ENCODE peak calls at places on chromosomes 16 and 17, in four cellular contexts. S is AG08396, O is aorta, H is nephron progenitor cell. Z is an unnamed sample.

GRCh38 chr17:48143629-48144028 is 36.1 kb downstream of the SNX11 start:
- DNase-seq in O (no peak), S (no peak), H (no peak), Z (no peak)

GRCh38 chr16:3520398-3520797 is 19.6 kb downstream of the CLUAP1 start:
- DNase-seq in S (no peak), O (no peak), H (no peak), Z (peak)

GRCh38 chr17:40675905-40676304 is 10.9 kb upstream of the KRT222 start:
- DNase-seq in O (no peak), S (no peak), H (no peak), Z (no peak)

GRCh38 chr17:44541884-44542581 is 15.3 kb upstream of the FZD2 start:
- DNase-seq in S (no peak), H (no peak), O (no peak), Z (no peak)

GRCh38 chr17:15247891-15248529 is 17.1 kb downstream of the PMP22 start:
- DNase-seq in O (no peak), S (no peak), H (no peak), Z (no peak)

GRCh38 chr16:57985204-57986121 is 14.5 kb upstream of the CNGB1 start:
- DNase-seq in H (no peak), S (no peak), O (no peak), Z (no peak)

GRCh38 chr17:57554826-57555635 is 190.1 kb downstream of the CCDC182 start:
- DNase-seq in H (no peak), O (no peak), S (no peak), Z (no peak)

GRCh38 chr16:8920676-8921625 is 38.8 kb downstream of the LITAFD start:
- DNase-seq in S (no peak), O (no peak), H (no peak), Z (peak)

GRCh38 chr17:10169274-10169673 is 29.1 kb downstream of the GAS7 start:
- DNase-seq in H (no peak), S (no peak), O (no peak), Z (peak)

GRCh38 chr17:40018211-40019121 is 3.2 kb downstream of the CSF3 start:
- DNase-seq in S (no peak), H (peak), O (no peak), Z (peak)

GRCh38 chr17:7929158-7930029 is at the start of gene KCNAB3:
- DNase-seq in O (peak), H (peak), S (peak), Z (peak)

GRCh38 chr17:67672592-67672991 is 45.1 kb upstream of the NOL11 start:
- DNase-seq in H (no peak), S (no peak), O (no peak), Z (no peak)

GRCh38 chr17:36001862-36002603 is 680 bp upstream of the CCL15 start:
- DNase-seq in S (no peak), H (no peak), O (no peak), Z (no peak)

GRCh38 chr16:67317853-67318252 is 8.7 kb downstream of the KCTD19 start:
- DNase-seq in S (no peak), H (no peak), O (no peak), Z (no peak)

GRCh38 chr16:87842209-87842869 is 27.0 kb downstream of the SLC7A5 start:
- DNase-seq in O (no peak), H (no peak), S (no peak), Z (no peak)

GRCh38 chr16:12087901-12088364 is 111.4 kb downstream of the SNX29 start:
- DNase-seq in H (no peak), S (no peak), O (peak), Z (no peak)

GRCh38 chr17:5826384-5826783 is 242.1 kb upstream of the NLRP1 start:
- DNase-seq in S (no peak), O (no peak), H (no peak), Z (peak)

GRCh38 chr17:50754521-50754920 is 12.8 kb downstream of the ANKRD40CL start:
- DNase-seq in H (no peak), O (no peak), S (no peak), Z (no peak)

GRCh38 chr16:78654929-78655328 is 555.5 kb downstream of the WWOX start:
- DNase-seq in H (no peak), S (no peak), O (no peak), Z (no peak)

GRCh38 chr17:50908860-50909764 is 43.0 kb upstream of the TOB1 start:
- DNase-seq in O (no peak), H (no peak), S (no peak), Z (no peak)

GRCh38 chr17:59333845-59334244 is 2.4 kb downstream of the YPEL2 start:
- DNase-seq in H (no peak), S (no peak), O (no peak), Z (no peak)

GRCh38 chr16:50025544-50025931 is 513 bp downstream of the CNEP1R1 start:
- DNase-seq in O (no peak), H (no peak), S (peak), Z (peak)

GRCh38 chr16:12811441-12812198 is 7.9 kb upstream of the CPPED1 start:
- DNase-seq in S (no peak), O (no peak), H (no peak), Z (no peak)

GRCh38 chr16:66128363-66128725 is 238.1 kb upstream of the CDH5 start:
- DNase-seq in H (no peak), S (no peak), O (no peak), Z (no peak)

GRCh38 chr17:41547378-41547841 is 19.3 kb upstream of the KRT19 start:
- DNase-seq in O (no peak), S (no peak), H (peak), Z (no peak)

GRCh38 chr17:6716736-6717135 is 3.6 kb upstream of the SLC13A5 start:
- DNase-seq in O (no peak), H (no peak), S (no peak), Z (no peak)

GRCh38 chr17:55157165-55157564 is 107.6 kb upstream of the HLF start:
- DNase-seq in S (no peak), H (no peak), O (no peak), Z (no peak)

GRCh38 chr17:81961554-81962498 is 839 bp upstream of the NOTUM start:
- DNase-seq in O (no peak), S (no peak), H (peak), Z (no peak)

GRCh38 chr17:68457168-68457538 is at the start of gene WIPI1:
- DNase-seq in H (no peak), O (peak), S (no peak), Z (no peak)

GRCh38 chr17:72342582-72343527 is 222.0 kb downstream of the SOX9 start:
- DNase-seq in H (peak), S (peak), O (peak), Z (no peak)